ENCODE peak calls at places on chromosomes 7 and 10, in nine cellular contexts. One of them, this sample, is unnamed. For H3K4me1, the result is how much of the 10 kb centered on the place peaks cover.

GRCh38 chr7:157292770-157293412 is 43.9 kb upstream of the DNAJB6 start:
- DNase-seq in hepatocyte: peak
- DNase-seq in HCT116: no peak
- DNase-seq in PC-3: peak
- DNase-seq in neural progenitor cell: no peak
- DNase-seq in GM23248: no peak
- DNase-seq in SK-N-SH: peak
- DNase-seq in OCI-LY7: no peak
- DNase-seq in GM23338: peak
- DNase-seq in this sample: no peak

GRCh38 chr7:21939136-21939857 is 6.4 kb downstream of the CDCA7L start:
- DNase-seq in hepatocyte: no peak
- DNase-seq in HCT116: no peak
- DNase-seq in PC-3: peak
- DNase-seq in neural progenitor cell: no peak
- DNase-seq in GM23248: peak
- DNase-seq in SK-N-SH: no peak
- DNase-seq in OCI-LY7: no peak
- DNase-seq in GM23338: no peak
- DNase-seq in this sample: peak

GRCh38 chr10:116654816-116655215 is 34.1 kb downstream of the PNLIPRP2 start:
- DNase-seq in hepatocyte: no peak
- DNase-seq in HCT116: peak
- DNase-seq in PC-3: peak
- DNase-seq in neural progenitor cell: peak
- DNase-seq in GM23248: no peak
- DNase-seq in SK-N-SH: peak
- DNase-seq in OCI-LY7: no peak
- DNase-seq in GM23338: peak
- DNase-seq in this sample: no peak

GRCh38 chr10:100519321-100520051 is at the start of gene SEC31B:
- DNase-seq in hepatocyte: peak
- DNase-seq in HCT116: no peak
- DNase-seq in PC-3: no peak
- DNase-seq in neural progenitor cell: peak
- DNase-seq in GM23248: peak
- DNase-seq in SK-N-SH: peak
- DNase-seq in OCI-LY7: no peak
- DNase-seq in GM23338: peak
- DNase-seq in this sample: no peak

GRCh38 chr7:12389089-12389700 is 14.5 kb downstream of the VWDE start:
- DNase-seq in hepatocyte: peak
- DNase-seq in HCT116: peak
- DNase-seq in PC-3: peak
- DNase-seq in neural progenitor cell: peak
- DNase-seq in GM23248: peak
- DNase-seq in SK-N-SH: peak
- DNase-seq in OCI-LY7: peak
- DNase-seq in GM23338: peak
- DNase-seq in this sample: peak

GRCh38 chr7:86926732-86927131 is 132.7 kb downstream of the ELAPOR2 start:
- DNase-seq in hepatocyte: peak
- DNase-seq in HCT116: peak
- DNase-seq in PC-3: peak
- DNase-seq in neural progenitor cell: peak
- DNase-seq in GM23248: peak
- DNase-seq in SK-N-SH: peak
- DNase-seq in OCI-LY7: peak
- DNase-seq in GM23338: peak
- DNase-seq in this sample: peak

GRCh38 chr7:37076668-37077067 is 352.4 kb upstream of the AOAH start:
- DNase-seq in hepatocyte: no peak
- DNase-seq in HCT116: no peak
- DNase-seq in PC-3: no peak
- DNase-seq in neural progenitor cell: no peak
- DNase-seq in GM23248: no peak
- DNase-seq in SK-N-SH: no peak
- DNase-seq in OCI-LY7: no peak
- DNase-seq in GM23338: no peak
- DNase-seq in this sample: no peak

GRCh38 chr10:30171601-30172000 is 112.2 kb upstream of the JCAD start:
- DNase-seq in hepatocyte: peak
- DNase-seq in HCT116: no peak
- DNase-seq in PC-3: no peak
- DNase-seq in neural progenitor cell: no peak
- DNase-seq in GM23248: no peak
- DNase-seq in SK-N-SH: no peak
- DNase-seq in OCI-LY7: no peak
- DNase-seq in GM23338: no peak
- DNase-seq in this sample: no peak

GRCh38 chr7:116356333-116356965 is 143.1 kb upstream of the CAV2 start:
- DNase-seq in hepatocyte: no peak
- DNase-seq in HCT116: no peak
- DNase-seq in PC-3: no peak
- DNase-seq in neural progenitor cell: no peak
- DNase-seq in GM23248: no peak
- DNase-seq in SK-N-SH: no peak
- DNase-seq in OCI-LY7: no peak
- DNase-seq in GM23338: no peak
- DNase-seq in this sample: no peak

GRCh38 chr10:103757531-103758293 is 97.7 kb downstream of the SH3PXD2A start:
- DNase-seq in hepatocyte: peak
- DNase-seq in HCT116: no peak
- DNase-seq in PC-3: peak
- DNase-seq in neural progenitor cell: no peak
- DNase-seq in GM23248: peak
- DNase-seq in SK-N-SH: no peak
- DNase-seq in OCI-LY7: no peak
- DNase-seq in GM23338: peak
- DNase-seq in this sample: peak

GRCh38 chr10:9825491-9826018 is 1192.1 kb upstream of the CELF2 start:
- DNase-seq in hepatocyte: peak
- DNase-seq in HCT116: no peak
- DNase-seq in PC-3: no peak
- DNase-seq in neural progenitor cell: no peak
- DNase-seq in GM23248: no peak
- DNase-seq in SK-N-SH: no peak
- DNase-seq in OCI-LY7: no peak
- DNase-seq in GM23338: peak
- DNase-seq in this sample: no peak

GRCh38 chr10:93481931-93482834 is at the start of gene MYOF:
- DNase-seq in hepatocyte: peak
- DNase-seq in HCT116: peak
- DNase-seq in PC-3: peak
- DNase-seq in neural progenitor cell: peak
- DNase-seq in GM23248: peak
- DNase-seq in SK-N-SH: peak
- DNase-seq in OCI-LY7: peak
- DNase-seq in GM23338: peak
- DNase-seq in this sample: peak

GRCh38 chr7:55365103-55365679 is at the start of gene LANCL2:
- DNase-seq in hepatocyte: no peak
- DNase-seq in HCT116: no peak
- DNase-seq in PC-3: peak
- DNase-seq in neural progenitor cell: peak
- DNase-seq in GM23248: peak
- DNase-seq in SK-N-SH: peak
- DNase-seq in OCI-LY7: no peak
- DNase-seq in GM23338: peak
- DNase-seq in this sample: no peak

GRCh38 chr7:2613926-2614613 is 17.7 kb upstream of the TTYH3 start:
- DNase-seq in hepatocyte: no peak
- DNase-seq in HCT116: no peak
- DNase-seq in PC-3: no peak
- DNase-seq in neural progenitor cell: no peak
- DNase-seq in GM23248: peak
- DNase-seq in SK-N-SH: peak
- DNase-seq in OCI-LY7: peak
- DNase-seq in GM23338: no peak
- DNase-seq in this sample: no peak

GRCh38 chr7:120353171-120353570 is 80.2 kb downstream of the KCND2 start:
- DNase-seq in hepatocyte: no peak
- DNase-seq in HCT116: no peak
- DNase-seq in PC-3: peak
- DNase-seq in neural progenitor cell: no peak
- DNase-seq in GM23248: no peak
- DNase-seq in SK-N-SH: no peak
- DNase-seq in OCI-LY7: no peak
- DNase-seq in GM23338: no peak
- DNase-seq in this sample: no peak

GRCh38 chr10:69644658-69645295 is 14.7 kb downstream of the FAM241B start:
- DNase-seq in hepatocyte: peak
- DNase-seq in HCT116: peak
- DNase-seq in PC-3: peak
- DNase-seq in neural progenitor cell: peak
- DNase-seq in GM23248: peak
- DNase-seq in SK-N-SH: peak
- DNase-seq in OCI-LY7: peak
- DNase-seq in GM23338: peak
- DNase-seq in this sample: no peak

GRCh38 chr7:150964593-150965111 is 13.5 kb downstream of the KCNH2 start:
- DNase-seq in hepatocyte: no peak
- DNase-seq in HCT116: no peak
- DNase-seq in PC-3: no peak
- DNase-seq in neural progenitor cell: peak
- DNase-seq in GM23248: peak
- DNase-seq in SK-N-SH: peak
- DNase-seq in OCI-LY7: no peak
- DNase-seq in GM23338: peak
- DNase-seq in this sample: no peak

GRCh38 chr7:92932450-92932849 is 96.1 kb upstream of the CDK6 start:
- DNase-seq in hepatocyte: no peak
- DNase-seq in HCT116: no peak
- DNase-seq in PC-3: no peak
- DNase-seq in neural progenitor cell: no peak
- DNase-seq in GM23248: no peak
- DNase-seq in SK-N-SH: no peak
- DNase-seq in OCI-LY7: no peak
- DNase-seq in GM23338: peak
- DNase-seq in this sample: no peak

GRCh38 chr7:41885078-41885477 is 182.2 kb upstream of the INHBA start:
- DNase-seq in hepatocyte: no peak
- DNase-seq in HCT116: no peak
- DNase-seq in PC-3: peak
- DNase-seq in neural progenitor cell: no peak
- DNase-seq in GM23248: peak
- DNase-seq in SK-N-SH: no peak
- DNase-seq in OCI-LY7: no peak
- DNase-seq in GM23338: no peak
- DNase-seq in this sample: no peak

GRCh38 chr10:125584954-125585353 is 98.0 kb downstream of the TEX36 start:
- DNase-seq in hepatocyte: peak
- DNase-seq in HCT116: no peak
- DNase-seq in PC-3: peak
- DNase-seq in neural progenitor cell: no peak
- DNase-seq in GM23248: no peak
- DNase-seq in SK-N-SH: no peak
- DNase-seq in OCI-LY7: no peak
- DNase-seq in GM23338: no peak
- DNase-seq in this sample: no peak

GRCh38 chr10:73864229-73864628 is 10.1 kb downstream of the CAMK2G start:
- DNase-seq in hepatocyte: no peak
- DNase-seq in HCT116: no peak
- DNase-seq in PC-3: no peak
- DNase-seq in neural progenitor cell: no peak
- DNase-seq in GM23248: no peak
- DNase-seq in SK-N-SH: no peak
- DNase-seq in OCI-LY7: no peak
- DNase-seq in GM23338: no peak
- DNase-seq in this sample: no peak
- H3K4me1 ChIP-seq in hepatocyte: under half
- H3K4me1 ChIP-seq in HCT116: under half
- H3K4me1 ChIP-seq in PC-3: under half
- H3K4me1 ChIP-seq in neural progenitor cell: under half
- H3K4me1 ChIP-seq in GM23248: under half
- H3K4me1 ChIP-seq in SK-N-SH: under half
- H3K4me1 ChIP-seq in OCI-LY7: under half
- H3K4me1 ChIP-seq in GM23338: under half
- H3K4me1 ChIP-seq in this sample: under half

GRCh38 chr7:128739048-128739962 is at the start of gene CALU:
- DNase-seq in hepatocyte: peak
- DNase-seq in HCT116: peak
- DNase-seq in PC-3: peak
- DNase-seq in neural progenitor cell: peak
- DNase-seq in GM23248: peak
- DNase-seq in SK-N-SH: peak
- DNase-seq in OCI-LY7: peak
- DNase-seq in GM23338: peak
- DNase-seq in this sample: peak
- TF ChIP-seq EZH2phosphoT487 in hepatocyte: no peak
- TF ChIP-seq EZH2phosphoT487 in HCT116: no peak
- TF ChIP-seq EZH2phosphoT487 in PC-3: no peak
- TF ChIP-seq EZH2phosphoT487 in neural progenitor cell: no peak
- TF ChIP-seq EZH2phosphoT487 in GM23248: no peak
- TF ChIP-seq EZH2phosphoT487 in SK-N-SH: no peak
- TF ChIP-seq EZH2phosphoT487 in OCI-LY7: no peak
- TF ChIP-seq EZH2phosphoT487 in GM23338: no peak
- TF ChIP-seq EZH2phosphoT487 in this sample: no peak

DNA sequence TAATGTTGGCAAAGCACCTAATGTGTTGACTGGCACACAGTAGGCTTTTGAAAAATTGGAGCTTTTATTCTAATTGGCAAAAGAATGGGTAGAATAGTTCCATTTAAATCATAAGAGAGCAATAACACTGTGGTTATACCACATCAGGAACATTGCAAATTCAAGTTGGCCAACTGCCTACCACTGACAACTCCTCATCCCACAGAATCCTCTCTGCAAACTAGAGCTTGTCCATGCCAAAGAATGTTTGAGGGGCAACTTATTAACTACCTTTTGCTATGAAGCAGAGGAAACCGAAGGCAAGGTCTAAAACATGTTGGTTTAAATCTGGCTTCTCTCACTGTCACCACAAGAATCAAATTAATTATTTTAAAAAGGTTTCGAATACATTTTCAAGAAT is 36.0 kb downstream of the RHOBTB1 start:
- DNase-seq in hepatocyte: no peak
- DNase-seq in HCT116: no peak
- DNase-seq in PC-3: no peak
- DNase-seq in neural progenitor cell: no peak
- DNase-seq in GM23248: no peak
- DNase-seq in SK-N-SH: no peak
- DNase-seq in OCI-LY7: no peak
- DNase-seq in GM23338: no peak
- DNase-seq in this sample: no peak
- H3K4me1 ChIP-seq in hepatocyte: under half
- H3K4me1 ChIP-seq in HCT116: under half
- H3K4me1 ChIP-seq in PC-3: under half
- H3K4me1 ChIP-seq in neural progenitor cell: under half
- H3K4me1 ChIP-seq in GM23248: under half
- H3K4me1 ChIP-seq in SK-N-SH: under half
- H3K4me1 ChIP-seq in OCI-LY7: under half
- H3K4me1 ChIP-seq in GM23338: under half
- H3K4me1 ChIP-seq in this sample: under half

DNA sequence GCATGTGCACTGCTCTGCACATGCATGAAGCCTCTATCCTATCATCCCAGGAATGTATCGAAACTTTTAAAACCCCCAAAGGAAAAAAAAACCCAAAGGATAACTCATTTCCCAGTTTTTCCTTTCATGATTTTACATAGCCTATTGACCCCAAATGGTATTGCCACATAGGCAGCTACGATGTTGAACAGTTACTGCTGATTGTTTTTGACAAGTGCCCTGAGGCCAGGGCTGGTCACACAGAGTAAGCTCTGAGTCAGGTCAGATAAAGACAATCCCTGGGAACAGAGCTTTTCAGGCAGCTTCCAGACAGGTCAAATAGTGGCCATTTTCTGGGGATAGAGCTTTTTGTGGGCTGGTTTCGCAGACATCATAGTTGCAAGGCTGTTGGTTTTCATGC is 52.1 kb downstream of the MYL10 start:
- DNase-seq in hepatocyte: no peak
- DNase-seq in HCT116: no peak
- DNase-seq in PC-3: peak
- DNase-seq in neural progenitor cell: no peak
- DNase-seq in GM23248: peak
- DNase-seq in SK-N-SH: no peak
- DNase-seq in OCI-LY7: no peak
- DNase-seq in GM23338: peak
- DNase-seq in this sample: no peak
- TF ChIP-seq EZH2phosphoT487 in hepatocyte: no peak
- TF ChIP-seq EZH2phosphoT487 in HCT116: no peak
- TF ChIP-seq EZH2phosphoT487 in PC-3: no peak
- TF ChIP-seq EZH2phosphoT487 in neural progenitor cell: no peak
- TF ChIP-seq EZH2phosphoT487 in GM23248: no peak
- TF ChIP-seq EZH2phosphoT487 in SK-N-SH: no peak
- TF ChIP-seq EZH2phosphoT487 in OCI-LY7: no peak
- TF ChIP-seq EZH2phosphoT487 in GM23338: no peak
- TF ChIP-seq EZH2phosphoT487 in this sample: no peak

This sample was measured in MM.1S.